ENCODE peak calls at places on chromosomes 4 and X, in five cellular contexts. V, W, Y, S and Q are unnamed samples.

GRCh38 chr4:74038161-74039064 is at the start of gene CXCL3:
- DNase-seq in W (peak), S (no peak), Y (peak), V (peak), Q (peak)

GRCh38 chr4:154490261-154490588 is 1.4 kb downstream of the DCHS2 start:
- DNase-seq in W (no peak), V (no peak), Y (peak), S (no peak), Q (peak)

GRCh38 chr4:5874811-5875465 is 17.9 kb downstream of the CRMP1 start:
- DNase-seq in W (no peak), Y (peak), V (peak), S (no peak), Q (no peak)

GRCh38 chr4:8739357-8739756 is 132.3 kb downstream of the HMX1 start:
- DNase-seq in V (no peak), W (no peak), S (no peak), Y (no peak), Q (no peak)

GRCh38 chr4:8281519-8282133 is 12.1 kb downstream of the HTRA3 start:
- DNase-seq in V (peak), Y (no peak), W (no peak), S (no peak), Q (no peak)

GRCh38 chr4:26751004-26751403 is 109.6 kb upstream of the STIM2 start:
- DNase-seq in Y (no peak), S (no peak), V (no peak), W (no peak), Q (no peak)

GRCh38 chrX:73131877-73132276 is 52.6 kb upstream of the PABPC1L2A start:
- DNase-seq in W (no peak), Y (no peak), V (no peak), S (no peak), Q (no peak)

GRCh38 chrX:54785901-54786300 is 12.2 kb downstream of the ITIH6 start:
- DNase-seq in S (no peak), V (no peak), W (no peak), Y (peak), Q (no peak)

GRCh38 chrX:42143866-42144592 is 220.7 kb upstream of the CASK start:
- DNase-seq in Y (no peak), V (no peak), S (no peak), W (no peak), Q (no peak)

GRCh38 chr4:53767503-53767902 is 176.2 kb upstream of the LNX1 start:
- DNase-seq in Y (no peak), W (no peak), V (no peak), S (no peak), Q (no peak)

GRCh38 chrX:15310117-15310516 is 5.3 kb downstream of the ASB11 start:
- DNase-seq in S (no peak), W (peak), Y (no peak), V (peak), Q (no peak)

GRCh38 chrX:2266445-2267349 is 234.1 kb downstream of the DHRSX start:
- DNase-seq in Y (no peak), V (no peak), S (no peak), W (no peak), Q (no peak)

GRCh38 chr4:2797188-2797544 is 4.3 kb downstream of the SH3BP2 start:
- DNase-seq in V (no peak), W (no peak), S (no peak), Y (no peak), Q (no peak)

GRCh38 chr4:188341428-188341827 is 202.2 kb downstream of the TRIML1 start:
- DNase-seq in V (no peak), W (no peak), Y (no peak), S (no peak), Q (no peak)

GRCh38 chrX:102627640-102628039 is 23.6 kb upstream of the GPRASP1 start:
- DNase-seq in W (no peak), S (no peak), V (no peak), Y (no peak), Q (no peak)

GRCh38 chr4:116839826-116840225 is 245.6 kb downstream of the TRAM1L1 start:
- DNase-seq in W (peak), Y (no peak), S (no peak), V (no peak), Q (no peak)

GRCh38 chrX:11759172-11759460 is 1.1 kb downstream of the MSL3 start:
- DNase-seq in Y (no peak), W (no peak), S (no peak), V (no peak), Q (no peak)

GRCh38 chr4:107935246-107935645 is 3.9 kb downstream of the CYP2U1 start:
- DNase-seq in S (no peak), Y (no peak), W (no peak), V (no peak), Q (no peak)

GRCh38 chrX:65195621-65196020 is 219.4 kb upstream of the ZC4H2 start:
- DNase-seq in S (no peak), W (no peak), V (no peak), Y (no peak), Q (no peak)

GRCh38 chrX:95907081-95907480 is 777.6 kb upstream of the DIAPH2 start:
- DNase-seq in S (no peak), W (no peak), Y (no peak), V (no peak), Q (no peak)

GRCh38 chr4:95949136-95949765 is 109.4 kb downstream of the PDHA2 start:
- DNase-seq in Y (no peak), S (no peak), V (no peak), W (peak), Q (no peak)

GRCh38 chr4:185235480-185236154 is 26.2 kb downstream of the SNX25 start:
- DNase-seq in S (no peak), W (peak), V (peak), Y (no peak), Q (no peak)

GRCh38 chrX:150146271-150146888 is 208.1 kb upstream of the EOLA2 start:
- DNase-seq in S (no peak), Y (no peak), V (no peak), W (no peak), Q (no peak)

GRCh38 chrX:20252392-20253231 is 14.1 kb downstream of the RPS6KA3 start:
- DNase-seq in W (peak), V (peak), Y (peak), S (peak), Q (no peak)

GRCh38 chr4:78556655-78557054 is 5.1 kb downstream of the ANXA3 start:
- DNase-seq in V (no peak), W (no peak), Y (no peak), S (no peak), Q (no peak)

GRCh38 chrX:34437586-34437985 is 219.5 kb downstream of the TMEM47 start:
- DNase-seq in W (no peak), V (no peak), Y (no peak), S (no peak), Q (no peak)

GRCh38 chr4:149371021-149371420 is 444.6 kb downstream of the IQCM start:
- DNase-seq in V (peak), Y (peak), S (peak), W (peak), Q (peak)

GRCh38 chrX:47351706-47352105 is 18.7 kb upstream of the ZNF157 start:
- DNase-seq in W (peak), S (no peak), V (peak), Y (no peak), Q (no peak)

GRCh38 chrX:97310373-97310772 is 426.7 kb downstream of the RPA4 start:
- DNase-seq in S (peak), V (peak), Y (peak), W (no peak), Q (peak)

GRCh38 chr4:6538111-6538510 is 36.9 kb upstream of the MAN2B2 start:
- DNase-seq in S (no peak), Y (no peak), W (no peak), V (no peak), Q (no peak)

GRCh38 chr4:102759835-102760644 is 728 bp downstream of the MANBA start:
- DNase-seq in V (peak), W (peak), Y (no peak), S (no peak), Q (peak)

GRCh38 chr4:147236806-147237205 is 244.1 kb upstream of the EDNRA start:
- DNase-seq in V (no peak), S (no peak), Y (no peak), W (no peak), Q (no peak)

GRCh38 chrX:82081027-82081426 is 879.1 kb downstream of the SH3BGRL start:
- DNase-seq in Y (no peak), W (no peak), S (no peak), V (no peak), Q (peak)

GRCh38 chr4:47926667-47927258 is 12.4 kb upstream of the NFXL1 start:
- DNase-seq in W (peak), V (peak), S (no peak), Y (peak), Q (peak)

GRCh38 chrX:120625366-120625765 is 4.5 kb downstream of the C1GALT1C1 start:
- DNase-seq in V (no peak), Y (no peak), W (no peak), S (no peak), Q (no peak)

GRCh38 chr4:59062970-59063369 is 1952.8 kb upstream of the IGFBP7 start:
- DNase-seq in W (peak), V (no peak), S (no peak), Y (no peak), Q (no peak)

GRCh38 chrX:38126179-38126578 is 94.5 kb downstream of the SRPX start:
- DNase-seq in V (no peak), S (no peak), Y (no peak), W (no peak), Q (no peak)

GRCh38 chrX:153336128-153336894 is 2.4 kb downstream of the ZNF275 start:
- DNase-seq in Y (no peak), S (no peak), W (no peak), V (no peak), Q (no peak)

GRCh38 chrX:153333271-153333670 is 682 bp upstream of the ZNF275 start:
- DNase-seq in V (peak), Y (no peak), S (no peak), W (peak), Q (no peak)

GRCh38 chrX:153333821-153334653 is at the start of gene ZNF275:
- DNase-seq in W (peak), S (no peak), Y (peak), V (peak), Q (peak)

GRCh38 chrX:153336988-153337387 is 3.0 kb downstream of the ZNF275 start:
- DNase-seq in S (no peak), V (no peak), W (no peak), Y (no peak), Q (no peak)

GRCh38 chrX:153334654-153335295 is 822 bp downstream of the ZNF275 start:
- DNase-seq in V (no peak), W (peak), S (no peak), Y (no peak), Q (no peak)
- H4K91ac ChIP-seq in V (no peak), W (no peak), S (no peak), Y (no peak), Q (no peak)

DNA sequence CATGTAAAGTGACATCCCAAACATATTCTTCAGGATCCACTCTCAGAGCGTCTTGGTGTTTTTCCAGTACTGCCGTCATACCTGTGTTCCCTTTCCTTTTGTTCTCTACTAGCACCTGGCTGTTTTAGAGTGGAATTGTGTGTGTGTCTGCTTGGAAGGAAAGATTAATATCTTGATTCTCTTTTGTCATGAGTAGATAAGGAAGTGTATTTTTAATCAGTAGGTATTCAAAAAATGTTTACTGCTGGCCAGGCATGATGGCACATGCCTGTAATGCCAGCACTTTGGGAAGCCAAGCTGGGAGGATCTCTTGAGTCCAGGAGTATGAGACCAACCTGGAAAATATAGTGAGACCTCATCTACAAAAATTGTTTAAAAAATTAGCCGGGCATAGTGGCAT is 198.8 kb downstream of the CBR4 start:
- DNase-seq in Y (no peak), W (no peak), S (no peak), V (no peak), Q (no peak)
- H4K91ac ChIP-seq in Y (no peak), W (no peak), S (no peak), V (peak), Q (no peak)

GRCh38 chr4:109559625-109559982 is 442 bp upstream of the MCUB start:
- DNase-seq in Y (peak), V (no peak), W (no peak), S (no peak), Q (no peak)
- H4K91ac ChIP-seq in Y (no peak), V (peak), W (no peak), S (no peak), Q (no peak)

GRCh38 chr4:40750461-40751258 is 905 bp downstream of the NSUN7 start:
- DNase-seq in Y (peak), V (no peak), S (peak), W (peak), Q (peak)
- H4K91ac ChIP-seq in Y (no peak), V (no peak), S (peak), W (no peak), Q (no peak)

GRCh38 chrX:151970027-151970426 is 4.4 kb downstream of the GABRE start:
- DNase-seq in W (no peak), Y (no peak), V (no peak), S (no peak), Q (no peak)
- H4K91ac ChIP-seq in W (no peak), Y (no peak), V (no peak), S (no peak), Q (no peak)

GRCh38 chr4:38004062-38004461 is 43.9 kb downstream of the PTTG2 start:
- DNase-seq in S (no peak), V (peak), W (peak), Y (no peak), Q (no peak)

GRCh38 chr4:38003628-38004027 is 43.4 kb downstream of the PTTG2 start:
- DNase-seq in S (no peak), V (no peak), W (no peak), Y (no peak), Q (no peak)

GRCh38 chr4:38002451-38003071 is 42.4 kb downstream of the PTTG2 start:
- DNase-seq in Y (no peak), V (peak), W (no peak), S (no peak), Q (no peak)

GRCh38 chr4:38001927-38002326 is 41.7 kb downstream of the PTTG2 start:
- DNase-seq in W (no peak), V (no peak), Y (no peak), S (no peak), Q (no peak)

GRCh38 chr4:38003102-38003501 is 42.9 kb downstream of the PTTG2 start:
- DNase-seq in Y (no peak), W (no peak), V (no peak), S (no peak), Q (no peak)
- H4K91ac ChIP-seq in Y (no peak), W (no peak), V (no peak), S (no peak), Q (no peak)

DNA sequence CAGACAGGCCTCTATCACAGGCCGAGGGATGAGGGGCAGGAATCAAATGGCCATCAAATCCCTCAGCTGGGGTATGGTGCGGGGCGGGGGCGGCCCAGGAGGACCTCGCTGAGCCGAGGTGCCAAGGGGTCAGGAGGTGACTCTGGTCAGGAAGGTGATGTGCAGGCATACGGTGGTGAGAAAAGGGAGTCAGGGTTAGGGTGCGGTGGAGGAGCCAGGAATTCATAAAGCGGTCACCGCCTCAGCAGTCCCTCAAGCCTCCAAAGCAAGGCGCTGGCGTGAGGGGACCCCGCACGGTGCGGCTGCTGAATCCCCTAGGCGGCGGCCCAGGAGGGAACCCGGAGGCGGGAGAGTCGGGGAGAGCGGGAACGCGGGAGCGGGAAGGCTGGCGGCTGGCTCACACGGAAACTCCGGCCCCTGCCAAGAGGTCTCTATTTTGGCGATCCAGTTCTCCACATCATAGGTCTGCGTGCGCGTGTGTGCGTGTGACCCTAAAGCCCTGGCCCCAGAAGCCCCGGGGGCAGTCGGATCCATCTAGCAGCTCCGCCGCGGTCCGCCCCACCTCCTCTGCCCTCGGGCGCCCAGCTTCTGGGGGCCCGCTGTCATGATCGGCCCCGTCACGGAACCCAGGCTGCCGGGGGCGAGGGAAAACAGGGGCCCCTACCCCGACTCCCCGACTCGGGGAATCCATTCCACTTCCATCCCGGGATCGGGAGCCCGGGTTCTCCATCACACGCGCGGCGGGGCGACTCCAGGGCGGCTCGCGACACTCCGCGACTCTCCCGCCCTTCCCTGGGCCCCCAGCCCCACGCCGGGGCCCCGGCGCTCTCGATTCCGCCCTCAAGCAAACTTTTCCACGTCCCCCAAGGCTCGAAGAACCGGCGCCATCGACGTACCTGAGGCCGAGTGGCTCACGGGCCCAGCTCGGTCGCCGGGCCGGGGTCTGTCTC is 593 bp downstream of the ELF4 start:
- DNase-seq in S (no peak), Y (no peak), V (peak), W (peak), Q (no peak)
- H4K91ac ChIP-seq in S (no peak), Y (no peak), V (peak), W (peak), Q (no peak)

GRCh38 chrX:74422576-74423288 is 1.4 kb downstream of the SLC16A2 start:
- DNase-seq in S (no peak), V (peak), Y (peak), W (peak), Q (peak)

GRCh38 chrX:74420194-74421035 is 878 bp upstream of the SLC16A2 start:
- DNase-seq in Y (peak), V (peak), S (peak), W (peak), Q (peak)

GRCh38 chrX:74419861-74420193 is 1.5 kb upstream of the SLC16A2 start:
- DNase-seq in S (no peak), W (no peak), Y (peak), V (no peak), Q (peak)

GRCh38 chrX:74422029-74422352 is 698 bp downstream of the SLC16A2 start:
- DNase-seq in Y (no peak), V (no peak), S (no peak), W (no peak), Q (no peak)

GRCh38 chrX:74421181-74422028 is at the start of gene SLC16A2:
- DNase-seq in W (peak), Y (peak), S (no peak), V (peak), Q (peak)
- H4K91ac ChIP-seq in W (peak), Y (no peak), S (no peak), V (peak), Q (no peak)